ENCODE peak calls at places on chromosomes 5 and 9, in six cellular contexts. V, B, W, R, G and U are unnamed samples.

GRCh38 chr5:65121880-65122436 is 353.2 kb downstream of the CWC27 start:
- DNase-seq in V (no peak), B (no peak), W (no peak), R (no peak), G (no peak), U (no peak)

GRCh38 chr5:150672237-150672883 is 11.3 kb downstream of the MYOZ3 start:
- DNase-seq in V (peak), B (no peak), W (no peak), R (peak), G (no peak), U (no peak)

GRCh38 chr5:96752341-96753016 is 55.3 kb downstream of the ERAP1 start:
- DNase-seq in V (no peak), B (no peak), W (no peak), R (peak), G (peak), U (no peak)

GRCh38 chr9:85536076-85536475 is 205.7 kb downstream of the AGTPBP1 start:
- DNase-seq in V (no peak), B (no peak), W (no peak), R (no peak), G (no peak), U (no peak)

GRCh38 chr9:6479959-6480358 is 67.0 kb downstream of the UHRF2 start:
- DNase-seq in V (no peak), B (no peak), W (no peak), R (no peak), G (no peak), U (no peak)

GRCh38 chr5:125267636-125268248 is 521.3 kb upstream of the ZNF608 start:
- DNase-seq in V (no peak), B (no peak), W (no peak), R (no peak), G (no peak), U (no peak)

GRCh38 chr5:89117131-89117644 is 234.2 kb upstream of the MEF2C start:
- DNase-seq in V (no peak), B (no peak), W (no peak), R (no peak), G (no peak), U (no peak)

GRCh38 chr5:103425686-103426454 is 136.7 kb downstream of the NUDT12 start:
- DNase-seq in V (no peak), B (no peak), W (no peak), R (no peak), G (no peak), U (no peak)

GRCh38 chr9:5799314-5799713 is 33.6 kb downstream of the ERMP1 start:
- DNase-seq in V (no peak), B (no peak), W (no peak), R (no peak), G (no peak), U (no peak)

GRCh38 chr5:1516615-1517601 is 6.9 kb downstream of the LPCAT1 start:
- DNase-seq in V (no peak), B (peak), W (no peak), R (no peak), G (no peak), U (peak)

GRCh38 chr5:33195431-33196128 is 245.2 kb upstream of the TARS1 start:
- DNase-seq in V (no peak), B (no peak), W (no peak), R (no peak), G (no peak), U (no peak)

GRCh38 chr5:178312900-178313299 is 80.3 kb upstream of the PHYKPL start:
- DNase-seq in V (no peak), B (no peak), W (no peak), R (no peak), G (no peak), U (no peak)

GRCh38 chr9:109498195-109499060 is at the start of gene PTPN3:
- DNase-seq in V (no peak), B (peak), W (no peak), R (no peak), G (no peak), U (no peak)

GRCh38 chr9:133274236-133275104 is 531 bp downstream of the ABO start:
- DNase-seq in V (no peak), B (no peak), W (no peak), R (no peak), G (no peak), U (peak)

GRCh38 chr9:93960971-93961841 is 6.1 kb upstream of the BARX1 start:
- DNase-seq in V (no peak), B (peak), W (no peak), R (no peak), G (no peak), U (no peak)

GRCh38 chr9:15824310-15824709 is 271.5 kb downstream of the CCDC171 start:
- DNase-seq in V (no peak), B (no peak), W (no peak), R (peak), G (no peak), U (no peak)

GRCh38 chr5:8839361-8840055 is 706.4 kb downstream of the SEMA5A start:
- DNase-seq in V (no peak), B (no peak), W (no peak), R (no peak), G (no peak), U (no peak)

GRCh38 chr9:98217255-98217654 is 24.8 kb upstream of the CORO2A start:
- DNase-seq in V (no peak), B (no peak), W (no peak), R (no peak), G (no peak), U (no peak)

GRCh38 chr5:40223884-40224402 is 455.8 kb upstream of the PTGER4 start:
- DNase-seq in V (no peak), B (no peak), W (no peak), R (no peak), G (no peak), U (no peak)

GRCh38 chr5:7781899-7782298 is 69.0 kb downstream of the CFAP90 start:
- DNase-seq in V (no peak), B (no peak), W (no peak), R (no peak), G (no peak), U (no peak)